ENCODE peak calls at places on chromosomes 11 and 22, in six cellular contexts. One of them, this sample, is unnamed.

GRCh38 chr11:115078461-115079438 is 400.4 kb downstream of the NXPE2 start:
- DNase-seq in MM.1S: no peak
- DNase-seq in hepatocyte: no peak
- DNase-seq in OCI-LY7: no peak
- DNase-seq in neural progenitor cell: no peak
- DNase-seq in SK-N-SH: no peak
- DNase-seq in this sample: no peak

GRCh38 chr11:129458756-129459535 is 83.3 kb downstream of the BARX2 start:
- DNase-seq in neural progenitor cell: no peak
- DNase-seq in OCI-LY7: no peak
- DNase-seq in hepatocyte: peak; percentile 54
- DNase-seq in SK-N-SH: no peak
- DNase-seq in MM.1S: no peak
- DNase-seq in this sample: no peak

GRCh38 chr11:45384711-45385241 is 98.6 kb upstream of the SYT13 start:
- DNase-seq in neural progenitor cell: peak; percentile 42
- DNase-seq in hepatocyte: no peak
- DNase-seq in OCI-LY7: no peak
- DNase-seq in MM.1S: no peak
- DNase-seq in SK-N-SH: no peak
- DNase-seq in this sample: no peak

GRCh38 chr11:123475478-123475877 is 45.4 kb downstream of the GRAMD1B start:
- DNase-seq in SK-N-SH: peak; percentile 26
- DNase-seq in hepatocyte: peak; percentile 62
- DNase-seq in neural progenitor cell: peak; percentile 69
- DNase-seq in OCI-LY7: no peak
- DNase-seq in MM.1S: no peak
- DNase-seq in this sample: peak; percentile 68

GRCh38 chr22:40444483-40444787 is 74.0 kb downstream of the SGSM3 start:
- DNase-seq in SK-N-SH: no peak
- DNase-seq in hepatocyte: no peak
- DNase-seq in MM.1S: no peak
- DNase-seq in neural progenitor cell: no peak
- DNase-seq in OCI-LY7: no peak
- DNase-seq in this sample: peak; percentile 36

GRCh38 chr22:30305519-30305905 is 16.2 kb upstream of the CASTOR1 start:
- DNase-seq in OCI-LY7: peak; percentile 90
- DNase-seq in neural progenitor cell: no peak
- DNase-seq in SK-N-SH: no peak
- DNase-seq in MM.1S: peak; percentile 82
- DNase-seq in hepatocyte: no peak
- DNase-seq in this sample: peak; percentile 40

GRCh38 chr11:44016129-44016528 is 31.7 kb upstream of the ACCSL start:
- DNase-seq in OCI-LY7: no peak
- DNase-seq in SK-N-SH: no peak
- DNase-seq in MM.1S: no peak
- DNase-seq in hepatocyte: peak; percentile 28
- DNase-seq in neural progenitor cell: no peak
- DNase-seq in this sample: peak; percentile 97

GRCh38 chr22:32042924-32043323 is at the start of gene SLC5A1:
- DNase-seq in neural progenitor cell: no peak
- DNase-seq in MM.1S: no peak
- DNase-seq in OCI-LY7: no peak
- DNase-seq in hepatocyte: no peak
- DNase-seq in SK-N-SH: no peak
- DNase-seq in this sample: no peak

GRCh38 chr11:14414470-14415461 is 55.8 kb upstream of the RRAS2 start:
- DNase-seq in neural progenitor cell: no peak
- DNase-seq in hepatocyte: no peak
- DNase-seq in MM.1S: no peak
- DNase-seq in OCI-LY7: no peak
- DNase-seq in SK-N-SH: no peak
- DNase-seq in this sample: peak; percentile 49

GRCh38 chr11:102177974-102178631 is 67.9 kb downstream of the YAP1 start:
- DNase-seq in SK-N-SH: peak; percentile 6
- DNase-seq in neural progenitor cell: no peak
- DNase-seq in hepatocyte: peak; percentile 74
- DNase-seq in OCI-LY7: no peak
- DNase-seq in MM.1S: no peak
- DNase-seq in this sample: peak; percentile 94
- TF ChIP-seq EZH2phosphoT487 in SK-N-SH: no peak
- TF ChIP-seq EZH2phosphoT487 in neural progenitor cell: no peak
- TF ChIP-seq EZH2phosphoT487 in hepatocyte: no peak
- TF ChIP-seq EZH2phosphoT487 in OCI-LY7: no peak
- TF ChIP-seq EZH2phosphoT487 in MM.1S: no peak
- TF ChIP-seq EZH2phosphoT487 in this sample: no peak

DNA sequence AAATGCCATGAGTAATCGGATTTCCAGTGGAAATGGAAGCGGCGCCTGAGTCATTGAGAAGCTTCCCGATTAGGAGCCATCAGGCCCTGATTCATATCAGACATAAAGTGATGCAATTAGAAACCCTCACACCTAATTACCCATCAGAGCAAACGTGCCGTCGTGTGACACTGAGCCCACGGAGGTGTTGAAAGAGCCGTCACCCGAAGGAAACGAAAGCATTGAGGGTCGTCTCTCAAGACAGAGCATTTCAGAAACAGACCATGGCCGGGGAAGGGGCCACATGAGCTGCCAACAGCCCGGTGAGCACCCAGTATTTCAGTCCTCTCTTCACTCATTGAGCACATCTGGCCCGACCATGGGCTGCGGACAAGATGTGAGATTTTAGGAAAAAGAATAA is 829.3 kb downstream of the TBC1D22A start:
- DNase-seq in hepatocyte: no peak
- DNase-seq in OCI-LY7: no peak
- DNase-seq in SK-N-SH: no peak
- DNase-seq in MM.1S: no peak
- DNase-seq in neural progenitor cell: no peak
- DNase-seq in this sample: no peak
- H3K9me3 ChIP-seq in hepatocyte: no peaks in the 10 kb centered on the region
- H3K9me3 ChIP-seq in OCI-LY7: no peaks in the 10 kb centered on the region
- H3K9me3 ChIP-seq in SK-N-SH: no peaks in the 10 kb centered on the region
- H3K9me3 ChIP-seq in MM.1S: no peaks in the 10 kb centered on the region
- H3K9me3 ChIP-seq in neural progenitor cell: peaks cover 4% of the 10 kb centered on the region
- H3K9me3 ChIP-seq in this sample: no peaks in the 10 kb centered on the region

GRCh38 chr22:44381761-44382454 is 69.2 kb upstream of the SHISAL1 start:
- DNase-seq in OCI-LY7: no peak
- DNase-seq in hepatocyte: no peak
- DNase-seq in SK-N-SH: no peak
- DNase-seq in MM.1S: no peak
- DNase-seq in neural progenitor cell: peak; percentile 39
- DNase-seq in this sample: no peak

GRCh38 chr22:44375451-44375850 is 62.7 kb upstream of the SHISAL1 start:
- DNase-seq in OCI-LY7: no peak
- DNase-seq in neural progenitor cell: no peak
- DNase-seq in SK-N-SH: no peak
- DNase-seq in hepatocyte: no peak
- DNase-seq in MM.1S: no peak
- DNase-seq in this sample: peak; percentile 45

GRCh38 chr22:44379817-44380560 is 67.2 kb upstream of the SHISAL1 start:
- DNase-seq in neural progenitor cell: no peak
- DNase-seq in MM.1S: no peak
- DNase-seq in hepatocyte: no peak
- DNase-seq in SK-N-SH: no peak
- DNase-seq in OCI-LY7: no peak
- DNase-seq in this sample: no peak

GRCh38 chr22:44380716-44381500 is 68.2 kb upstream of the SHISAL1 start:
- DNase-seq in hepatocyte: no peak
- DNase-seq in OCI-LY7: no peak
- DNase-seq in neural progenitor cell: peak; percentile 74
- DNase-seq in MM.1S: no peak
- DNase-seq in SK-N-SH: no peak
- DNase-seq in this sample: peak; percentile 40

DNA sequence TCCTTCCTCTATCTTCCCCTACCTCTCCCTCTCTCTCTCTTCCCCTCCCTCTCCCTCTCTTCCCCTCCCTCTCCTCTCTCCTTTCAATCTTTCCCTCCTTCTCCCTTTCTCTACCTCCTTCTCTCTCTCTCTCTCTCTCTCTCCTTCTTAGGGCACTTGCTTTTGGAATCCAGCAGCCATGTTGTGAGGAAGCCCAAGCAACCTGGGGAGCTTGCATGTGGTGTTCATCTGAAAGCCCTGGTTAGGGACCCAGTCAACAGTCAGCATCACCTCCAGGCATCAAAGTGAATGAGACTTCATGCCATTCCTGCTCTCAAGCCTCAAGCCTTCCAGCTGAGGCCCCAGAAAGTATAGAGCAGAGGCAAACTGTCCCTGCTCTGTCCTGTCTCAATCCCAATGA is 65.6 kb upstream of the SHISAL1 start:
- DNase-seq in SK-N-SH: no peak
- DNase-seq in OCI-LY7: no peak
- DNase-seq in MM.1S: no peak
- DNase-seq in hepatocyte: no peak
- DNase-seq in neural progenitor cell: no peak
- DNase-seq in this sample: no peak
- H2AFZ ChIP-seq in SK-N-SH: no peak overlapping the region
- H2AFZ ChIP-seq in OCI-LY7: no peak overlapping the region
- H2AFZ ChIP-seq in MM.1S: no peak overlapping the region
- H2AFZ ChIP-seq in hepatocyte: no peak overlapping the region
- H2AFZ ChIP-seq in neural progenitor cell: no peak overlapping the region
- H2AFZ ChIP-seq in this sample: no peak overlapping the region

DNA sequence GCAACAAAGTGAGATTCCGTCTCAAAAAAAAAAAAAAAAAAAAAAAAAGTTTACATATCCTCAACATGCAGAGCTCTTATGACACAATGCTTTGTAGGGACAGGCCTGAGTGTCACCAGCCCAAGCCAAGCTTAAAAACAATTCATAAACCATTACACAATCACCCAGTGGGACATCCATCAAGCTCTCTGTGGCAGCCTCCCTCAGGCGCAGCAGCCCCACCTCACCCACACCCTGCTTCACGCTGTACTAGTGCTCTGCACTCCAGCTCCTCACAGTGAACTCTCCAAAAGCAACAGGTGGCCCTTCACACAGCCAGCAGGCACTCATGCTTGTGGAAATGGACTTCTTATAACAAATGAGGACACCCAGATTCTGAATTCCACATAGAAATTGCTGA is 3.5 kb upstream of the FOXRED2 start:
- DNase-seq in hepatocyte: no peak
- DNase-seq in neural progenitor cell: no peak
- DNase-seq in MM.1S: no peak
- DNase-seq in OCI-LY7: no peak
- DNase-seq in SK-N-SH: no peak
- DNase-seq in this sample: no peak
- TF ChIP-seq EZH2phosphoT487 in hepatocyte: no peak
- TF ChIP-seq EZH2phosphoT487 in neural progenitor cell: no peak
- TF ChIP-seq EZH2phosphoT487 in MM.1S: no peak
- TF ChIP-seq EZH2phosphoT487 in OCI-LY7: no peak
- TF ChIP-seq EZH2phosphoT487 in SK-N-SH: no peak
- TF ChIP-seq EZH2phosphoT487 in this sample: no peak

DNA sequence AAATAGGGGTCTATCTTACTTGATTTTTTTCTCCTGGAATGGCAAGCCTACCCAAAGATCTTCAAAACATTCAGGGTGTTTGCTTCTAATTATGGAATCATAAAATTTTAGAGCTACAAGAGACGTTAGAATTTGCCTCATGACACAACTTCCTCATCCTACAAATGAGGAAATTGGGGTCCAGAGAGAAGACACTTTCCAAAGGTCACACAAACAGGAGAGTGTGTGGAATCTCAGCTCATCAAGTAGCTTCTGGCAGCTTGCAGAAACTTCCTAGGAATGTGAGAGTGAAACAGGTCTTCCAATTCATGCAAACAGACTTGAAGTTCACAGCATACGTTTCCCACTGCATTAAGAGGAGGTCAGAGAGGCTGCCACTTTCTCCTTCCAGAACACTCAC is 976.0 kb downstream of the OPCML start:
- DNase-seq in MM.1S: no peak
- DNase-seq in OCI-LY7: no peak
- DNase-seq in neural progenitor cell: no peak
- DNase-seq in hepatocyte: no peak
- DNase-seq in SK-N-SH: no peak
- DNase-seq in this sample: no peak
- H3K9me3 ChIP-seq in MM.1S: no peaks in the 10 kb centered on the region
- H3K9me3 ChIP-seq in OCI-LY7: no peaks in the 10 kb centered on the region
- H3K9me3 ChIP-seq in neural progenitor cell: no peaks in the 10 kb centered on the region
- H3K9me3 ChIP-seq in hepatocyte: no peaks in the 10 kb centered on the region
- H3K9me3 ChIP-seq in SK-N-SH: no peaks in the 10 kb centered on the region
- H3K9me3 ChIP-seq in this sample: no peaks in the 10 kb centered on the region

DNA sequence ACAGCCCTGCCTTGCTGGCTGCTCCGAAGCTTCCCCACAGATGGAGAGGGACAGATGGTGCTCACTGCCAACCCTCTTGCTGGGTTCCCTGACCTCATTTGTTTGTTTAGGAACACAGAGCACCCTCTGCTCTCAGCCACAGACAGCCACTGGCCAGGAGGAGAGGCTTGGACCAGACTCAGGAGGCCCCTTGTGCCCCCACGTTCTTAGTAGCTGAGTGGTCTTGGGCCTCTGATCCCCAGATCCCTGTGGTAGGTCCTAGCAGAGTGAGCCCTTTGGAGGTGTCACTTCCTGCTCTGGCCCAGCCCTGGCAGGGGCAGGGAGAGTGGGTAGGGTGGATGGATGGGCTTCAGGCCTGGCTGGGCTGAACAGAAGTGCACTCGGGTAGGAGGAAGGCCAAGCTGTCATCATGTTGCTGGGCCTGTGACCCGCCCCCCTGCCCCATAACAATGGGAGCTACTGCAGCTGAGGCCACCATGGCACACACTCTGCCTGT is 84.0 kb downstream of the DHCR7 start:
- DNase-seq in OCI-LY7: no peak
- DNase-seq in SK-N-SH: no peak
- DNase-seq in hepatocyte: no peak
- DNase-seq in neural progenitor cell: no peak
- DNase-seq in MM.1S: no peak
- DNase-seq in this sample: no peak
- H2AFZ ChIP-seq in OCI-LY7: no peak overlapping the region
- H2AFZ ChIP-seq in SK-N-SH: no peak overlapping the region
- H2AFZ ChIP-seq in hepatocyte: no peak overlapping the region
- H2AFZ ChIP-seq in neural progenitor cell: no peak overlapping the region
- H2AFZ ChIP-seq in MM.1S: no peak overlapping the region
- H2AFZ ChIP-seq in this sample: no peak overlapping the region

DNA sequence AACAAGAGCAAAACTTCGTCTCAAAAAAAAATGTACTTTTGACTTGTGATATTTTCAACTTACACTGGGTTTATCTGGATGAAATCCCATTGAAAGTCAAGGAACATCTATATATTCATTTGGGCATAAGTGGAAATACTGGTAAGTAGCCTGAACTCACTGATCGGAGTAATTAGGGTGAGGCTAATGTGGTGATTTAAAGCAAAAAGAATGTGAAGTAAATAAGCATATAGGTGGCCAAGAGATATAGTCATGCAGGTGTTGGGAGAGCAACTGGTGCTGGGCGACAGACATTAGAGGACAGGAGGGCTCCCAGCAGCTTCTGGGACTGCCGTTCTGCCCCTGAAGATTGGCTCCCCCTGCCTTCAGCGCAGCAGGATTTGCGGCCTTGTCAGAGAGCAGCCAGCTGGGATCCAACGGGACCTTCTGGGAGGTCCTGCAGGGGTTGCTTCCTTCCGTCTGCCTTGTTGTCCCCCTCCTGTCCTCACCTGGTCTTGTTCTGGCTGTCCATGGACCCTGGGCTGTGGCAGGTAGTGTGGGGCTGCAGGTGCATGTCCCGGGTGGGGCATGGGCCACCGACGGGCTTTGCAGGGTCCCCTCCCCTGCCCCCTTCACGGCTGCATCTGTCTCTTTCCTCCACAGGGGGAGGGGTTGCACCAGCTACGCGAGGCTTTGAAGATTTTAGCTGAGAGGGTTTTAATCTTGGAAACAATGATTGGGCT is 14.1 kb downstream of the RHBDD3 start:
- DNase-seq in neural progenitor cell: peak; percentile 19
- DNase-seq in OCI-LY7: no peak
- DNase-seq in hepatocyte: no peak
- DNase-seq in SK-N-SH: peak; percentile 9
- DNase-seq in MM.1S: no peak
- DNase-seq in this sample: no peak
- TF ChIP-seq EZH2phosphoT487 in neural progenitor cell: no peak
- TF ChIP-seq EZH2phosphoT487 in OCI-LY7: no peak
- TF ChIP-seq EZH2phosphoT487 in hepatocyte: no peak
- TF ChIP-seq EZH2phosphoT487 in SK-N-SH: no peak
- TF ChIP-seq EZH2phosphoT487 in MM.1S: no peak
- TF ChIP-seq EZH2phosphoT487 in this sample: no peak

This sample was measured in GM23248.